ENCODE peak calls at places on chromosomes 4 and X, in six cellular contexts. K is colonic mucosa, Z is osteoblast, G is ascending aorta, C is uterus, X is breast epithelium. N is an unnamed sample.

GRCh38 chrX:14095702-14096101 is 66.0 kb upstream of the GEMIN8 start:
- DNase-seq in K (peak; percentile 22), Z (no peak), G (no peak), C (peak; percentile 23), X (peak; percentile 19), N (peak; percentile 11)

GRCh38 chrX:50045808-50046207 is 123.4 kb downstream of the CLCN5 start:
- DNase-seq in K (no peak), Z (no peak), G (no peak), C (no peak), X (no peak), N (no peak)

GRCh38 chr4:25457053-25457715 is 80.1 kb downstream of the ANAPC4 start:
- DNase-seq in K (no peak), Z (peak; percentile 78), G (no peak), C (no peak), X (no peak), N (no peak)

GRCh38 chrX:153765138-153766079 is 1.4 kb downstream of the PLXNB3 start:
- DNase-seq in K (no peak), Z (peak; percentile 90), G (no peak), C (peak; percentile 24), X (no peak), N (no peak)

GRCh38 chr4:110631582-110632505 is 9.0 kb upstream of the PITX2 start:
- DNase-seq in K (peak; percentile 78), Z (peak; percentile 98), G (no peak), C (peak; percentile 46), X (peak; percentile 53), N (no peak)

GRCh38 chr4:183171484-183172267 is 72.6 kb downstream of the WWC2 start:
- DNase-seq in K (no peak), Z (no peak), G (no peak), C (no peak), X (no peak), N (no peak)

GRCh38 chrX:11137543-11138139 is 26.5 kb downstream of the HCCS start:
- DNase-seq in K (no peak), Z (no peak), G (no peak), C (no peak), X (no peak), N (peak; percentile 75)

GRCh38 chr4:126740687-126741086 is 892.1 kb upstream of the INTU start:
- DNase-seq in K (no peak), Z (no peak), G (no peak), C (no peak), X (no peak), N (no peak)

GRCh38 chr4:124206779-124207605 is 505.5 kb downstream of the ANKRD50 start:
- DNase-seq in K (no peak), Z (peak; percentile 44), G (no peak), C (no peak), X (peak; percentile 18), N (no peak)

GRCh38 chr4:6854098-6854744 is 55.4 kb upstream of the TBC1D14 start:
- DNase-seq in K (no peak), Z (no peak), G (no peak), C (no peak), X (no peak), N (no peak)

GRCh38 chr4:185914583-185915199 is 102.7 kb upstream of the SORBS2 start:
- DNase-seq in K (no peak), Z (peak; percentile 86), G (no peak), C (no peak), X (no peak), N (no peak)

GRCh38 chrX:883588-883987 is 253.0 kb downstream of the SHOX start:
- DNase-seq in K (no peak), Z (no peak), G (no peak), C (no peak), X (no peak), N (no peak)

GRCh38 chr4:21947768-21948346 is 715 bp downstream of the KCNIP4 start:
- DNase-seq in K (no peak), Z (peak; percentile 64), G (no peak), C (no peak), X (no peak), N (no peak)

GRCh38 chr4:7421356-7422097 is 13.2 kb downstream of the PSAPL1 start:
- DNase-seq in K (no peak), Z (peak; percentile 69), G (no peak), C (peak; percentile 10), X (no peak), N (no peak)

GRCh38 chr4:150952167-150952845 is 62.8 kb downstream of the LRBA start:
- DNase-seq in K (no peak), Z (no peak), G (no peak), C (no peak), X (no peak), N (no peak)

GRCh38 chrX:21666679-21667078 is 8.5 kb upstream of the KLHL34 start:
- DNase-seq in K (no peak), Z (peak; percentile 69), G (no peak), C (no peak), X (no peak), N (no peak)

GRCh38 chr4:145679991-145680455 is at the start of gene C4orf51:
- DNase-seq in K (no peak), Z (peak; percentile 58), G (no peak), C (no peak), X (no peak), N (no peak)

GRCh38 chr4:38094419-38094818 is 134.2 kb downstream of the PTTG2 start:
- DNase-seq in K (no peak), Z (no peak), G (no peak), C (no peak), X (no peak), N (no peak)

GRCh38 chr4:82284475-82284857 is 89.3 kb downstream of the HNRNPD start:
- DNase-seq in K (no peak), Z (no peak), G (no peak), C (no peak), X (no peak), N (no peak)

GRCh38 chrX:134528936-134529335 is 69.0 kb downstream of the HPRT1 start:
- DNase-seq in K (no peak), Z (no peak), G (no peak), C (no peak), X (no peak), N (no peak)

GRCh38 chr4:74471228-74471627 is 26.3 kb downstream of the AREG start:
- DNase-seq in K (no peak), Z (no peak), G (no peak), C (no peak), X (no peak), N (no peak)

GRCh38 chr4:144178414-144178813 is 37.9 kb upstream of the GYPA start:
- DNase-seq in K (no peak), Z (no peak), G (no peak), C (no peak), X (no peak), N (no peak)

GRCh38 chr4:146916479-146917076 is 29.1 kb downstream of the TTC29 start:
- DNase-seq in K (no peak), Z (no peak), G (no peak), C (no peak), X (no peak), N (peak; percentile 40)

GRCh38 chr4:24643774-24644520 is 59.6 kb upstream of the DHX15 start:
- DNase-seq in K (peak; percentile 18), Z (no peak), G (no peak), C (no peak), X (no peak), N (no peak)

DNA sequence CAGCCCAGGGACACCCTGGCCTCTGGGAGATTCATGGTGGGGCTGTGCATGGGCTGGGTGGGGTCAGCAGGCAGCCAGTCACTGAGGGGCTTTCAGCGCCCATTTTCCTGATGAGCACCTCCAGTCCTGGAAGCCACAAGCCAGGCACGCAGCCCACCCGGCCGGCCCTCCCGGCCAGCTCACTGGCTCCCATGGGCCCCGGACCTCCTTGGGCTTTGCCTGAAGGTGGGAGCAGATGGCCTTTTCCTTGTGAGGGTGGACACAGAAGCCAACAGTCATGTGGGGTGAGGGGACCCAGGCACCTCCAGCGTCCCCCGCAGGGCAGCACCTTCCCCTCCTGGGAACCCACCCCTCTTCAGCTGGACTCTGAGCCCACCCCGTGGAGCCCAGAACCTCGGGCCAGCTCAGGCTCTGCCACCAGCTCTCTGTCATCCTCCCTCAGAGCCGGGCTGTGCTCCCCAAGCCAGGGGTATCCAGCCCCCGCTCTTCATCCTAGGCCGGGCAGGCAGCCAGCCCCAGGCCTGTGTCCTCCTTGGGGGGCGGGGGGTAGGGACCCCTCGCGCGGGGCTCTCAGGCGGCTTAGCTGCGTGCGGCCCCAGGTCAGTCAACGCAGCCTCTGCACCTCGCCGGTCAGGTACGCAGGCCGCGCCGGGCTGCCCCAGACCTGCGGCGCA is 798 bp upstream of the FGFR3 start:
- DNase-seq in K (no peak), Z (no peak), G (no peak), C (no peak), X (no peak), N (no peak)
- H3K4me3 ChIP-seq in K (no peak overlapping the region), Z (no peak overlapping the region), G (no peak overlapping the region), C (no peak overlapping the region), X (no peak overlapping the region), N (no peak overlapping the region)

GRCh38 chr4:76546282-76547166 is 111.5 kb downstream of the SHROOM3 start:
- DNase-seq in K (no peak), Z (peak; percentile 38), G (no peak), C (no peak), X (peak; percentile 74), N (no peak)
- H3K27ac ChIP-seq in K (no peak overlapping the region), Z (peak overlapping the region; percentile 90), G (peak overlapping the region; percentile 40), C (no peak overlapping the region), X (peak overlapping the region; percentile 56), N (no peak overlapping the region)

DNA sequence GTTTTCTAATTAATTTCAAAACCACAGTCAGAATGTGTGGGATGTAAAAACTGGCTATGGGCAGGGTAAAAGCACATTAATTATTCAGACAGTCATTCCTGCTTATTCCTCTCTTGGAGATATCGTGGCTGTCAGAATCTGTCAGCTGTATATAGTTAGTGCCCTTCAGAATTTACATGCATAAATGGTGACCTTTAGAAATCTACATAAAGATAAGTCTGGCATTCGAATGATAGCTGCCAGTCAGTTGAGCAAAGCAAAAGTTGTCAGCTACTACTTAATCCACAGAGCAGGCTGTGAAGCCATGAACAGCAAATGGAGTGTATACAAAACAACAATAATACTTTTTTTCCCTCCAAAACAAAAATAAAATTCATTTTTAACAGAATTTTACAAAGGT is 189.5 kb downstream of the ADGRL3 start:
- DNase-seq in K (no peak), Z (no peak), G (no peak), C (no peak), X (no peak), N (no peak)
- H3K4me3 ChIP-seq in K (no peak overlapping the region), Z (no peak overlapping the region), G (no peak overlapping the region), C (no peak overlapping the region), X (no peak overlapping the region), N (no peak overlapping the region)

GRCh38 chr4:40844261-40844660 is 94.5 kb downstream of the NSUN7 start:
- DNase-seq in K (no peak), Z (no peak), G (no peak), C (no peak), X (no peak), N (no peak)
- H3K27ac ChIP-seq in K (no peak overlapping the region), Z (no peak overlapping the region), G (peak overlapping the region; percentile 41), C (no peak overlapping the region), X (no peak overlapping the region), N (no peak overlapping the region)

GRCh38 chr4:650951-651883 is 22.9 kb downstream of the ATP5ME start:
- DNase-seq in K (no peak), Z (peak; percentile 88), G (no peak), C (no peak), X (no peak), N (no peak)
- H3K4me3 ChIP-seq in K (no peak overlapping the region), Z (no peak overlapping the region), G (no peak overlapping the region), C (no peak overlapping the region), X (no peak overlapping the region), N (peak overlapping the region; percentile 9)

GRCh38 chr4:138636791-138637190 is 378.8 kb upstream of the NOCT start:
- DNase-seq in K (no peak), Z (no peak), G (no peak), C (no peak), X (no peak), N (no peak)
- H3K27ac ChIP-seq in K (no peak overlapping the region), Z (no peak overlapping the region), G (no peak overlapping the region), C (no peak overlapping the region), X (no peak overlapping the region), N (no peak overlapping the region)

N was measured in tibial nerve.